ENCODE peak calls at places on chromosomes 13 and 19, in seven cellular contexts. T is SK-N-SH, F is GM23338, M is cardiac muscle cell, G is mammary epithelial cell, E is IMR-90, R is body of pancreas. Y is an unnamed sample. For H3K36me3, the result is how much of the 10 kb centered on the place peaks cover.

GRCh38 chr19:40726279-40726678 is 9.4 kb downstream of the ITPKC start:
- DNase-seq in M (no peak), R (no peak), T (no peak), F (no peak), G (no peak), E (no peak), Y (no peak)

GRCh38 chr19:49977111-49977510 is 16.1 kb upstream of the SIGLEC11 start:
- DNase-seq in G (no peak), T (no peak), M (no peak), E (no peak), R (no peak), F (no peak), Y (no peak)

GRCh38 chr19:46040952-46041500 is at the start of gene IGFL4:
- DNase-seq in T (no peak), G (peak), M (no peak), F (no peak), R (no peak), E (no peak), Y (no peak)

GRCh38 chr13:40026741-40027140 is 371.3 kb downstream of the COG6 start:
- DNase-seq in M (no peak), T (no peak), F (no peak), G (no peak), E (no peak), R (no peak), Y (no peak)

GRCh38 chr19:34662919-34663318 is 14.0 kb downstream of the SCGB2B2 start:
- DNase-seq in M (peak), R (no peak), G (peak), T (peak), F (peak), E (no peak), Y (no peak)

GRCh38 chr19:19627716-19628498 is at the start of gene LPAR2:
- DNase-seq in F (peak), R (peak), M (peak), G (peak), T (peak), E (no peak), Y (no peak)

GRCh38 chr13:72258340-72258981 is 391.5 kb upstream of the DACH1 start:
- DNase-seq in E (no peak), T (no peak), G (no peak), M (no peak), F (peak), R (no peak), Y (no peak)

GRCh38 chr19:6772028-6772865 is at the start of gene VAV1:
- DNase-seq in R (no peak), F (peak), G (no peak), M (no peak), T (peak), E (no peak), Y (no peak)

GRCh38 chr19:41327076-41327475 is 17.1 kb downstream of the CCDC97 start:
- DNase-seq in G (no peak), F (no peak), M (no peak), T (no peak), R (no peak), E (no peak), Y (no peak)

GRCh38 chr19:33177417-33177976 is 16.6 kb upstream of the LRP3 start:
- DNase-seq in F (peak), G (no peak), R (no peak), E (no peak), M (no peak), T (peak), Y (no peak)

GRCh38 chr19:18415177-18415867 is 3.9 kb upstream of the SSBP4 start:
- DNase-seq in G (no peak), T (no peak), E (peak), R (no peak), F (no peak), M (peak), Y (no peak)

GRCh38 chr19:38667552-38668205 is 20.2 kb downstream of the ACTN4 start:
- DNase-seq in G (no peak), M (no peak), E (peak), F (no peak), R (no peak), T (no peak), Y (no peak)

GRCh38 chr19:1270168-1270853 is 1.2 kb downstream of the CIRBP start:
- DNase-seq in E (no peak), G (no peak), T (no peak), R (peak), M (no peak), F (peak), Y (no peak)

GRCh38 chr13:22915442-22916082 is 265.2 kb upstream of the SGCG start:
- DNase-seq in R (peak), E (peak), F (peak), T (peak), G (peak), M (peak), Y (no peak)

GRCh38 chr19:53647792-53648191 is 16.0 kb downstream of the DPRX start:
- DNase-seq in E (no peak), G (no peak), M (no peak), T (no peak), R (no peak), F (no peak), Y (no peak)

GRCh38 chr13:83796364-83796763 is 85.9 kb downstream of the SLITRK1 start:
- DNase-seq in M (no peak), R (no peak), E (no peak), G (no peak), T (no peak), F (no peak), Y (no peak)

GRCh38 chr13:112254061-112254818 is 121.9 kb upstream of the SPACA7 start:
- DNase-seq in M (no peak), G (no peak), T (no peak), F (no peak), E (no peak), R (no peak), Y (peak)

GRCh38 chr19:48630289-48631036 is 6.7 kb downstream of the DBP start:
- DNase-seq in E (no peak), T (no peak), F (peak), G (no peak), M (peak), R (peak), Y (no peak)

GRCh38 chr13:34019870-34020269 is 201.9 kb downstream of the RFC3 start:
- DNase-seq in R (no peak), E (no peak), T (no peak), G (no peak), M (no peak), F (no peak), Y (no peak)

GRCh38 chr13:114310961-114311360 is 3.3 kb upstream of the CHAMP1 start:
- DNase-seq in F (no peak), R (no peak), M (no peak), T (no peak), E (peak), G (no peak), Y (no peak)

GRCh38 chr13:32267836-32268439 is 47.2 kb downstream of the ZAR1L start:
- DNase-seq in E (no peak), M (peak), F (peak), T (no peak), R (peak), G (peak), Y (no peak)

GRCh38 chr13:81326913-81327312 is 986.0 kb upstream of the SPRY2 start:
- DNase-seq in T (no peak), G (no peak), E (no peak), M (no peak), F (no peak), R (no peak), Y (no peak)

GRCh38 chr13:111322001-111322915 is 1.8 kb downstream of the TEX29 start:
- DNase-seq in M (no peak), T (no peak), G (no peak), E (no peak), F (no peak), R (no peak), Y (no peak)

GRCh38 chr13:53137777-53138176 is 109.2 kb downstream of the OLFM4 start:
- DNase-seq in F (no peak), T (no peak), R (no peak), M (peak), E (peak), G (no peak), Y (no peak)

GRCh38 chr19:56765107-56765506 is 75.4 kb downstream of the PEG3 start:
- DNase-seq in F (no peak), E (no peak), M (peak), T (peak), G (no peak), R (peak), Y (no peak)

GRCh38 chr19:46288896-46289588 is 7.8 kb upstream of the HIF3A start:
- DNase-seq in T (no peak), M (peak), G (peak), F (no peak), R (no peak), E (peak), Y (no peak)

GRCh38 chr13:51970251-51970793 is 40.9 kb downstream of the ATP7B start:
- DNase-seq in M (no peak), G (no peak), R (peak), F (no peak), E (no peak), T (no peak), Y (no peak)

GRCh38 chr19:52140077-52140710 is 456 bp upstream of the ZNF616 start:
- DNase-seq in T (no peak), M (no peak), F (no peak), G (no peak), R (peak), E (no peak), Y (no peak)
- H3K4me3 ChIP-seq in T (peak), M (peak), F (peak), G (peak), R (no peak), E (peak), Y (peak)

GRCh38 chr13:45479661-45480060 is 14.9 kb downstream of the COG3 start:
- DNase-seq in G (no peak), R (no peak), M (no peak), E (no peak), F (no peak), T (no peak), Y (no peak)

GRCh38 chr13:45481688-45482087 is 16.9 kb downstream of the COG3 start:
- DNase-seq in T (no peak), M (no peak), R (no peak), F (no peak), G (no peak), E (no peak), Y (no peak)

DNA sequence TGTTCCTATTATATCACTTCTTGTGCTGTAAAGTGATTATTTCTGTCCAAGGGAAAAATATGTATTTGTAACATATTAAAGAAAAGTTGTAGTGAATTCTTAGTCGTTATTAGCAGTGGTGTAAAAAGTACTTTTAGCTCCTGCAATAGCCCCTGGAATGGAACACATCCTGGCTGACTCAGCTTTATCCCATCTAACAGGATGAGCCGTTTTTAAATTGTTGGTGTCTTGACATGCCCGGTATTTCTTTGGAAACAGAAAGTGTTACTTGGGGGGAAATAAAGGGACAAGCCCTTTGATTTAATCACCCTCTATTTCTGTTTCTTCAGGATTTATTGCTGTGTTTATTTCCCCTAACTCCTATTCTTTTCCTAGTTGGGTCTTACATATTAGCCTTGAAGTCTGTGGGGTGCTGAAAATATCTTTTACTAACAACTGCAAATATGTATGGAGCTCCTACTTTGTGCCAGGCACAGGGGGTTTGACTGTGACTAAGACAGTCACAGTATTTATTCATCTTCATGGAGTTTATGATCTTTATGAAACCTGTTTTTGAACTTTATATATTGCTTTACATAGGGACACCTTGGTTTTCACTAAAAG is 17.9 kb downstream of the COG3 start:
- DNase-seq in F (no peak), E (peak), T (no peak), R (no peak), M (peak), G (peak), Y (no peak)
- H3K36me3 ChIP-seq in F (under half), E (under half), T (under half), R (under half), M (under half), G (under half), Y (half or more)

DNA sequence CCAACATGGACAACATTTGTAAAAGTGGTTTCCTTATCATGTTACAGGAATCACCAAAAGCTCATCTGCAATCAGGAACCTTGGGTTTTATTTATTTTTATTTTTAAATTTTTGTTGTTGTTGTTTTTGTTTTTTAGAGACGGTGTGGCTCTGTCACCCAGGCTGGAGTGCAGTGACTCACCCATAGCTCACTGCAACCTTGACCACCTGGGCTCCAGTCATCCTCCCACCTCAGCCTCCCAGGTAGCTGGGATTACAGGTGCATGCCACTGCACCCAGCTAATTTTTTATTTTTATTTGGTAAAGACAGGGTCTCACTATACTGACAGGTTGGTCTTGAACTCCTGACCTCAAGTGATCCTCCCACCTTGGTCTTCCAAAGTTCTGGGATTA is 13.6 kb upstream of the SERP2 start:
- DNase-seq in M (no peak), F (no peak), T (no peak), G (peak), R (no peak), E (no peak), Y (no peak)
- H3K27ac ChIP-seq in M (no peak), F (no peak), T (peak), G (no peak), R (no peak), E (no peak), Y (no peak)

GRCh38 chr19:52492201-52492960 is 35.1 kb upstream of the ZNF808 start:
- DNase-seq in R (no peak), M (no peak), G (no peak), E (no peak), F (peak), T (peak), Y (no peak)
- H3K4me3 ChIP-seq in R (no peak), M (peak), G (no peak), E (no peak), F (peak), T (no peak), Y (peak)

DNA sequence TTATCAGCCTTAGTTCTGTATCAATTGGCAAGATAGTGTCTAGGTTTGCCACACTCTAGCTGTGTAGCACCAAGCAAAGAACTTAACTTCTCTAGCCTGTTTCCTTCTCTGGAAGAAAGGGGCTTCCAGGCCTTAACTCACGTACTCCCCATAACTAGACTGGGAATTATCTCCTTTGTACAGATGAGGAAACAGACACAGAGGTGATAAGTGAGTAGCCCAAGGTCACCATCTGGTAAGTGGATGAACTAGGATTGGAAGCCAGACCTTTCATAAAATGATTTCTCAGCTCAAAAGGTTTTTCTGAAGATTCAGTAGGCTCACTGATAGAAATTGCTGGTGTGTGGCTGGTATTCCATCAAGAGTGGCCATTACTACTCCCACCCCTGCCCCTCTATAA is 3.1 kb downstream of the ZNF428 start:
- DNase-seq in M (no peak), F (no peak), G (no peak), T (no peak), R (no peak), E (no peak), Y (no peak)
- H3K36me3 ChIP-seq in M (under half), F (under half), G (under half), T (under half), R (under half), E (under half), Y (under half)

DNA sequence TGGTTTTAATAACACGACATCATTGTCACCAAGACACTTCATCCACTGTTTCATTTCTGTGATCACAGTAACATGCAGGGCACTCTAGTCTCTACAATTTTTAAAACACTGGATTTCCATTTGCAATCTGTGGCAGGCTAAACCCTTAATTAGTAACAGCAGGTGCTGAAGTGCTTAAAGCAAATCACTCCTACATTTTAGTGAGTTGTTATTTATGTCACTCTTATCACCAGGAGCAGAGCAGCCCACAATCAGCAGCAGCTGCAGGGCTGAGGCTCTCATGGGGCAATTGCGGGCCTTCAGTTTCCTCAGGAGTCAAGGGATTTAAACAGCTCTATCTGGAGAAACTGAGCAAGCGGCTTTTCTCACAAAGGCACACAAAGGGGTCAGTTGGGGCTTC is 1.6 kb downstream of the SOHLH2 start:
- DNase-seq in E (no peak), G (no peak), F (no peak), R (no peak), T (no peak), M (peak), Y (no peak)
- H3K27ac ChIP-seq in E (no peak), G (no peak), F (no peak), R (no peak), T (no peak), M (no peak), Y (no peak)

GRCh38 chr19:43983544-43983911 is 460 bp upstream of the ZNF155 start:
- DNase-seq in E (no peak), T (no peak), R (no peak), M (no peak), F (no peak), G (no peak), Y (no peak)
- H3K4me3 ChIP-seq in E (peak), T (peak), R (peak), M (peak), F (peak), G (peak), Y (peak)

DNA sequence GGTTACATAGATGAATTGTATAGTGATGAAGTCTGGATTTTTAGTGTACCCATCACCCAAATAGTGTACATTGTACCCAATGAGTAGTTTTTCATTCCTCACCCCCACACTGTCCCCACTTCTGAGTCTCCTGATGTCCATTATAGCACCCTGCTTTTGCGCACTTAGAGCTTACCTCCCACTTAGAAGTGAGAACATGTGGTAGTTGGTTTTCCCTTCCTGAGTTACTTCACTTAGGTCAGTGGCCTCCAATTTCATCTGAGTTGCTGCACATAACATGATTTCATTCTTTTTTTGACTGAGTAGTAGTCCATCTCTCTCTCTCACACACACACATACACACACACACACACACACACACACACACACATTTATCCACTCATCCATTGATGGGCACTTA is 43.2 kb upstream of the ALOX5AP start:
- DNase-seq in E (no peak), T (no peak), F (no peak), G (no peak), M (no peak), R (no peak), Y (no peak)
- H3K36me3 ChIP-seq in E (under half), T (under half), F (under half), G (under half), M (under half), R (under half), Y (under half)